ENCODE peak calls at places on chromosomes 5 and 9, in five cellular contexts. One of them, this sample, is unnamed.

GRCh38 chr5:73617510-73618279 is 8.3 kb upstream of the ARHGEF28 start:
- DNase-seq in fibroblast of lung: peak
- DNase-seq in K562: no peak
- DNase-seq in HepG2: no peak
- DNase-seq in neural progenitor cell: no peak
- DNase-seq in this sample: peak

GRCh38 chr5:141870226-141870625 is 8.0 kb downstream of the PCDH1 start:
- DNase-seq in K562: no peak
- DNase-seq in HepG2: no peak
- DNase-seq in neural progenitor cell: no peak
- DNase-seq in fibroblast of lung: no peak
- DNase-seq in this sample: no peak

GRCh38 chr5:179158556-179158955 is 98.4 kb downstream of the ZNF354C start:
- DNase-seq in neural progenitor cell: no peak
- DNase-seq in K562: no peak
- DNase-seq in HepG2: no peak
- DNase-seq in fibroblast of lung: no peak
- DNase-seq in this sample: no peak

GRCh38 chr9:85276743-85277142 is 465.0 kb downstream of the AGTPBP1 start:
- DNase-seq in neural progenitor cell: no peak
- DNase-seq in fibroblast of lung: no peak
- DNase-seq in K562: no peak
- DNase-seq in HepG2: no peak
- DNase-seq in this sample: no peak

GRCh38 chr5:163696270-163696887 is 191.0 kb downstream of the MAT2B start:
- DNase-seq in fibroblast of lung: peak
- DNase-seq in HepG2: peak
- DNase-seq in K562: peak
- DNase-seq in neural progenitor cell: peak
- DNase-seq in this sample: peak

GRCh38 chr5:138025285-138025684 is 7.6 kb downstream of the FAM13B start:
- DNase-seq in HepG2: no peak
- DNase-seq in neural progenitor cell: no peak
- DNase-seq in fibroblast of lung: no peak
- DNase-seq in K562: no peak
- DNase-seq in this sample: no peak

GRCh38 chr9:91131433-91131839 is 230.3 kb downstream of the AUH start:
- DNase-seq in K562: no peak
- DNase-seq in fibroblast of lung: peak
- DNase-seq in HepG2: no peak
- DNase-seq in neural progenitor cell: no peak
- DNase-seq in this sample: peak

GRCh38 chr5:11902304-11902703 is 1.9 kb downstream of the CTNND2 start:
- DNase-seq in fibroblast of lung: no peak
- DNase-seq in HepG2: no peak
- DNase-seq in neural progenitor cell: peak
- DNase-seq in K562: no peak
- DNase-seq in this sample: no peak

GRCh38 chr5:102603670-102604069 is 104.9 kb upstream of the SLCO6A1 start:
- DNase-seq in HepG2: no peak
- DNase-seq in fibroblast of lung: no peak
- DNase-seq in K562: no peak
- DNase-seq in neural progenitor cell: no peak
- DNase-seq in this sample: no peak

GRCh38 chr9:127847833-127848755 is 6.4 kb downstream of the ENG start:
- DNase-seq in fibroblast of lung: no peak
- DNase-seq in HepG2: no peak
- DNase-seq in neural progenitor cell: no peak
- DNase-seq in K562: no peak
- DNase-seq in this sample: no peak

GRCh38 chr9:86772289-86772982 is 174.9 kb downstream of the GAS1 start:
- DNase-seq in fibroblast of lung: no peak
- DNase-seq in neural progenitor cell: no peak
- DNase-seq in K562: no peak
- DNase-seq in HepG2: no peak
- DNase-seq in this sample: no peak

GRCh38 chr5:55773057-55773456 is 35.2 kb downstream of the DDX4 start:
- DNase-seq in K562: no peak
- DNase-seq in fibroblast of lung: no peak
- DNase-seq in neural progenitor cell: no peak
- DNase-seq in HepG2: peak
- DNase-seq in this sample: no peak

GRCh38 chr9:15373201-15373530 is 49.5 kb upstream of the SNAPC3 start:
- DNase-seq in fibroblast of lung: peak
- DNase-seq in HepG2: no peak
- DNase-seq in neural progenitor cell: no peak
- DNase-seq in K562: no peak
- DNase-seq in this sample: peak

GRCh38 chr5:127313847-127314473 is 23.4 kb downstream of the MEGF10 start:
- DNase-seq in K562: peak
- DNase-seq in fibroblast of lung: peak
- DNase-seq in neural progenitor cell: peak
- DNase-seq in HepG2: peak
- DNase-seq in this sample: peak

GRCh38 chr5:124806026-124806856 is 59.8 kb upstream of the ZNF608 start:
- DNase-seq in fibroblast of lung: peak
- DNase-seq in HepG2: peak
- DNase-seq in neural progenitor cell: peak
- DNase-seq in K562: peak
- DNase-seq in this sample: peak

GRCh38 chr5:151182976-151183375 is 25.4 kb upstream of the ANXA6 start:
- DNase-seq in HepG2: no peak
- DNase-seq in neural progenitor cell: no peak
- DNase-seq in fibroblast of lung: no peak
- DNase-seq in K562: no peak
- DNase-seq in this sample: no peak

GRCh38 chr5:133891390-133891789 is 77.0 kb downstream of the C5orf15 start:
- DNase-seq in K562: no peak
- DNase-seq in fibroblast of lung: no peak
- DNase-seq in HepG2: no peak
- DNase-seq in neural progenitor cell: no peak
- DNase-seq in this sample: no peak

GRCh38 chr9:97431549-97432143 is 19.8 kb downstream of the TDRD7 start:
- DNase-seq in HepG2: no peak
- DNase-seq in neural progenitor cell: no peak
- DNase-seq in K562: no peak
- DNase-seq in fibroblast of lung: no peak
- DNase-seq in this sample: no peak

GRCh38 chr5:67290620-67291019 is 94.0 kb upstream of the CD180 start:
- DNase-seq in HepG2: no peak
- DNase-seq in neural progenitor cell: no peak
- DNase-seq in fibroblast of lung: peak
- DNase-seq in K562: no peak
- DNase-seq in this sample: no peak

GRCh38 chr5:109215040-109215439 is 194.7 kb downstream of the PJA2 start:
- DNase-seq in fibroblast of lung: no peak
- DNase-seq in K562: no peak
- DNase-seq in neural progenitor cell: no peak
- DNase-seq in HepG2: peak
- DNase-seq in this sample: no peak

GRCh38 chr5:82169892-82170291 is 108.3 kb downstream of the RPS23 start:
- DNase-seq in HepG2: no peak
- DNase-seq in neural progenitor cell: no peak
- DNase-seq in fibroblast of lung: no peak
- DNase-seq in K562: no peak
- DNase-seq in this sample: no peak

GRCh38 chr5:35089688-35090314 is 42.1 kb upstream of the AGXT2 start:
- DNase-seq in K562: peak
- DNase-seq in neural progenitor cell: peak
- DNase-seq in HepG2: peak
- DNase-seq in fibroblast of lung: peak
- DNase-seq in this sample: peak

GRCh38 chr9:93684806-93685553 is 108.6 kb downstream of the PHF2 start:
- DNase-seq in K562: peak
- DNase-seq in fibroblast of lung: peak
- DNase-seq in neural progenitor cell: peak
- DNase-seq in HepG2: no peak
- DNase-seq in this sample: peak

GRCh38 chr9:137415451-137415850 is 7.5 kb downstream of the EXD3 start:
- DNase-seq in neural progenitor cell: no peak
- DNase-seq in K562: no peak
- DNase-seq in HepG2: no peak
- DNase-seq in fibroblast of lung: no peak
- DNase-seq in this sample: no peak

GRCh38 chr9:94611638-94612068 is 18.0 kb upstream of the FBP2 start:
- DNase-seq in HepG2: no peak
- DNase-seq in K562: no peak
- DNase-seq in fibroblast of lung: no peak
- DNase-seq in neural progenitor cell: no peak
- DNase-seq in this sample: no peak

GRCh38 chr5:41748631-41749030 is 121.6 kb downstream of the OXCT1 start:
- DNase-seq in K562: no peak
- DNase-seq in fibroblast of lung: peak
- DNase-seq in neural progenitor cell: peak
- DNase-seq in HepG2: no peak
- DNase-seq in this sample: peak

GRCh38 chr5:122315511-122315910 is 3.5 kb downstream of the SNCAIP start:
- DNase-seq in neural progenitor cell: no peak
- DNase-seq in K562: no peak
- DNase-seq in HepG2: no peak
- DNase-seq in fibroblast of lung: no peak
- DNase-seq in this sample: no peak

GRCh38 chr5:68834486-68834885 is 259.3 kb upstream of the SLC30A5 start:
- DNase-seq in K562: no peak
- DNase-seq in neural progenitor cell: no peak
- DNase-seq in HepG2: no peak
- DNase-seq in fibroblast of lung: no peak
- DNase-seq in this sample: peak

GRCh38 chr5:93092349-93093105 is 488.5 kb downstream of the NR2F1-AS1 start:
- DNase-seq in neural progenitor cell: no peak
- DNase-seq in K562: no peak
- DNase-seq in HepG2: no peak
- DNase-seq in fibroblast of lung: peak
- DNase-seq in this sample: peak

GRCh38 chr5:24188196-24188595 is 456.6 kb downstream of the CDH10 start:
- DNase-seq in HepG2: no peak
- DNase-seq in fibroblast of lung: peak
- DNase-seq in K562: no peak
- DNase-seq in neural progenitor cell: no peak
- DNase-seq in this sample: peak

GRCh38 chr5:17216176-17216973 is 1.1 kb upstream of the BASP1 start:
- DNase-seq in neural progenitor cell: peak
- DNase-seq in fibroblast of lung: peak
- DNase-seq in K562: peak
- DNase-seq in HepG2: peak
- DNase-seq in this sample: peak

GRCh38 chr5:159345336-159345735 is 15.0 kb upstream of the IL12B start:
- DNase-seq in fibroblast of lung: no peak
- DNase-seq in neural progenitor cell: no peak
- DNase-seq in K562: no peak
- DNase-seq in HepG2: no peak
- DNase-seq in this sample: no peak

GRCh38 chr5:73985145-73985544 is 359.1 kb downstream of the ARHGEF28 start:
- DNase-seq in K562: peak
- DNase-seq in fibroblast of lung: peak
- DNase-seq in HepG2: peak
- DNase-seq in neural progenitor cell: peak
- DNase-seq in this sample: peak

GRCh38 chr5:175752826-175753535 is 95.1 kb downstream of the HRH2 start:
- DNase-seq in K562: no peak
- DNase-seq in neural progenitor cell: no peak
- DNase-seq in HepG2: no peak
- DNase-seq in fibroblast of lung: no peak
- DNase-seq in this sample: no peak
- TF ChIP-seq EZH2 in K562: no peak
- TF ChIP-seq EZH2 in neural progenitor cell: no peak
- TF ChIP-seq EZH2 in HepG2: no peak
- TF ChIP-seq EZH2 in fibroblast of lung: no peak
- TF ChIP-seq EZH2 in this sample: no peak

GRCh38 chr5:92391-93220 is 638 bp downstream of the PLEKHG4B start:
- DNase-seq in HepG2: no peak
- DNase-seq in K562: no peak
- DNase-seq in fibroblast of lung: no peak
- DNase-seq in neural progenitor cell: peak
- DNase-seq in this sample: no peak
- TF ChIP-seq EZH2 in HepG2: no peak
- TF ChIP-seq EZH2 in K562: no peak
- TF ChIP-seq EZH2 in fibroblast of lung: peak
- TF ChIP-seq EZH2 in neural progenitor cell: no peak
- TF ChIP-seq EZH2 in this sample: peak

GRCh38 chr5:143216211-143216610 is 187.3 kb downstream of the NR3C1 start:
- DNase-seq in fibroblast of lung: no peak
- DNase-seq in K562: no peak
- DNase-seq in neural progenitor cell: no peak
- DNase-seq in HepG2: no peak
- DNase-seq in this sample: no peak

GRCh38 chr5:143218563-143219170 is 184.8 kb downstream of the NR3C1 start:
- DNase-seq in HepG2: no peak
- DNase-seq in K562: no peak
- DNase-seq in fibroblast of lung: no peak
- DNase-seq in neural progenitor cell: no peak
- DNase-seq in this sample: no peak

GRCh38 chr5:143215685-143216084 is 187.8 kb downstream of the NR3C1 start:
- DNase-seq in neural progenitor cell: no peak
- DNase-seq in HepG2: no peak
- DNase-seq in K562: no peak
- DNase-seq in fibroblast of lung: no peak
- DNase-seq in this sample: no peak

GRCh38 chr5:143217804-143218160 is 185.7 kb downstream of the NR3C1 start:
- DNase-seq in HepG2: no peak
- DNase-seq in fibroblast of lung: no peak
- DNase-seq in neural progenitor cell: no peak
- DNase-seq in K562: no peak
- DNase-seq in this sample: no peak

DNA sequence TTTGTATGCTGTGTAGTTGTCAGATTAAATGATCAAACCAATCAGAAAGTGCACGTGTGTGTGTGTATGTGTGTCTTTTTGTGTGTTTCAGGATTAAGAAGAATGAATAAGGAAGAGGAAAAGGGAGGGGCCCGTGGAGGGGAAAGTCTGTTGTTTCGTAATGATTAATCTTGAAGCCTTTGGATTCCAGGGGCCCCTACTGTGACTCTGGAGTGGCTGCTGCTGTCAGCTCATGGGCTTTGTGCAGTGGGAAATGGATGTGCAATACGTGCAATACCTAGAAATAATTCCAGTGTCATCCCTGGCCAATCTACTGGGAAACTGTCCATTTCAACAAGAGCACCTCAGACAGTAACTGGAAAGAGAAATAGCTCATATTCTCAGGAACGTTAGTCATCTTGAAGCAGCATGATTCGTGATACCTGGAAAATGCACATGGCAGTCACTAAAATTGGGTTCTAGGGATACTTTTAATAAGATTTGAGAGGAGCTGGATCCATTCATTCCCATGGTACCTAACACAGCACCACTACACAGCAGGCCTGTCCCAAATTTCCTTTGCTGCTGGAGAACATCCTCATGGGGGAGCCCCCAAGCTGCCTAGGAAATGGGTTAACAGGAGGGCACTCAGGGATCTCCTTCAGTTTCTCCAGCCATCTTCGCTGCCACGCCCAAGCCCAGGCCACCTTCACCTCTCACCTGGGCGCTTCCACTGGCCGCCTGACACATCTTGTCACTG is 186.3 kb downstream of the NR3C1 start:
- DNase-seq in K562: peak
- DNase-seq in neural progenitor cell: peak
- DNase-seq in fibroblast of lung: no peak
- DNase-seq in HepG2: peak
- DNase-seq in this sample: peak
- TF ChIP-seq EZH2 in K562: no peak
- TF ChIP-seq EZH2 in neural progenitor cell: no peak
- TF ChIP-seq EZH2 in fibroblast of lung: no peak
- TF ChIP-seq EZH2 in HepG2: no peak
- TF ChIP-seq EZH2 in this sample: no peak

GRCh38 chr5:155250601-155251000 is 237.0 kb downstream of the KIF4B start:
- DNase-seq in neural progenitor cell: peak
- DNase-seq in HepG2: no peak
- DNase-seq in fibroblast of lung: no peak
- DNase-seq in K562: no peak
- DNase-seq in this sample: no peak
- TF ChIP-seq EZH2 in neural progenitor cell: no peak
- TF ChIP-seq EZH2 in HepG2: no peak
- TF ChIP-seq EZH2 in fibroblast of lung: no peak
- TF ChIP-seq EZH2 in K562: no peak
- TF ChIP-seq EZH2 in this sample: no peak

This sample was measured in GM23248.